ENCODE peak calls at places on chromosomes 5 and 9, in ten cellular contexts. One of them, this sample, is unnamed.

GRCh38 chr5:17978954-17979353 is 344.7 kb downstream of the TAF11L14 start:
- DNase-seq in T-cell: no peak
- DNase-seq in left ventricle myocardium inferior: no peak
- DNase-seq in SK-MEL-5: no peak
- DNase-seq in CD8-positive, alpha-beta memory T cell: no peak
- DNase-seq in stomach: no peak
- DNase-seq in stimulated activated CD4-positive, alpha-beta T cell treated with anti-CD3 and anti-CD28 coated beads, TNF-alpha, amount 100 ng/mL, for 4 hours: no peak
- DNase-seq in iris pigment epithelial cell: no peak
- DNase-seq in left lung: no peak
- DNase-seq in cardiac muscle cell: no peak
- DNase-seq in this sample: no peak

GRCh38 chr5:82147860-82148573 is 130.1 kb downstream of the RPS23 start:
- DNase-seq in stomach: no peak
- DNase-seq in T-cell: no peak
- DNase-seq in left ventricle myocardium inferior: no peak
- DNase-seq in CD8-positive, alpha-beta memory T cell: no peak
- DNase-seq in left lung: no peak
- DNase-seq in SK-MEL-5: no peak
- DNase-seq in stimulated activated CD4-positive, alpha-beta T cell treated with anti-CD3 and anti-CD28 coated beads, TNF-alpha, amount 100 ng/mL, for 4 hours: no peak
- DNase-seq in iris pigment epithelial cell: peak
- DNase-seq in cardiac muscle cell: no peak
- DNase-seq in this sample: no peak

GRCh38 chr5:102823441-102823874 is 68.4 kb downstream of the PAM start:
- DNase-seq in SK-MEL-5: no peak
- DNase-seq in T-cell: no peak
- DNase-seq in left ventricle myocardium inferior: no peak
- DNase-seq in iris pigment epithelial cell: peak
- DNase-seq in cardiac muscle cell: no peak
- DNase-seq in left lung: no peak
- DNase-seq in CD8-positive, alpha-beta memory T cell: no peak
- DNase-seq in stomach: no peak
- DNase-seq in stimulated activated CD4-positive, alpha-beta T cell treated with anti-CD3 and anti-CD28 coated beads, TNF-alpha, amount 100 ng/mL, for 4 hours: no peak
- DNase-seq in this sample: no peak

GRCh38 chr9:119272500-119273211 is 96.6 kb downstream of the BRINP1 start:
- DNase-seq in cardiac muscle cell: peak
- DNase-seq in stomach: no peak
- DNase-seq in T-cell: no peak
- DNase-seq in CD8-positive, alpha-beta memory T cell: no peak
- DNase-seq in iris pigment epithelial cell: no peak
- DNase-seq in left ventricle myocardium inferior: no peak
- DNase-seq in left lung: no peak
- DNase-seq in stimulated activated CD4-positive, alpha-beta T cell treated with anti-CD3 and anti-CD28 coated beads, TNF-alpha, amount 100 ng/mL, for 4 hours: no peak
- DNase-seq in SK-MEL-5: no peak
- DNase-seq in this sample: no peak

GRCh38 chr9:37836386-37836785 is 35.8 kb downstream of the DCAF10 start:
- DNase-seq in stimulated activated CD4-positive, alpha-beta T cell treated with anti-CD3 and anti-CD28 coated beads, TNF-alpha, amount 100 ng/mL, for 4 hours: no peak
- DNase-seq in cardiac muscle cell: no peak
- DNase-seq in left lung: no peak
- DNase-seq in T-cell: no peak
- DNase-seq in CD8-positive, alpha-beta memory T cell: no peak
- DNase-seq in iris pigment epithelial cell: no peak
- DNase-seq in stomach: no peak
- DNase-seq in left ventricle myocardium inferior: no peak
- DNase-seq in SK-MEL-5: no peak
- DNase-seq in this sample: no peak

GRCh38 chr5:90967851-90968250 is 409.3 kb downstream of the ADGRV1 start:
- DNase-seq in T-cell: no peak
- DNase-seq in stimulated activated CD4-positive, alpha-beta T cell treated with anti-CD3 and anti-CD28 coated beads, TNF-alpha, amount 100 ng/mL, for 4 hours: no peak
- DNase-seq in left lung: no peak
- DNase-seq in left ventricle myocardium inferior: no peak
- DNase-seq in stomach: no peak
- DNase-seq in SK-MEL-5: no peak
- DNase-seq in CD8-positive, alpha-beta memory T cell: no peak
- DNase-seq in cardiac muscle cell: no peak
- DNase-seq in iris pigment epithelial cell: peak
- DNase-seq in this sample: no peak

GRCh38 chr5:123709422-123709821 is 197.4 kb downstream of the CSNK1G3 start:
- DNase-seq in stomach: no peak
- DNase-seq in T-cell: no peak
- DNase-seq in SK-MEL-5: no peak
- DNase-seq in CD8-positive, alpha-beta memory T cell: no peak
- DNase-seq in stimulated activated CD4-positive, alpha-beta T cell treated with anti-CD3 and anti-CD28 coated beads, TNF-alpha, amount 100 ng/mL, for 4 hours: no peak
- DNase-seq in iris pigment epithelial cell: no peak
- DNase-seq in cardiac muscle cell: no peak
- DNase-seq in left ventricle myocardium inferior: no peak
- DNase-seq in left lung: no peak
- DNase-seq in this sample: no peak

GRCh38 chr9:96391021-96391765 is 7.7 kb upstream of the SLC35D2 start:
- DNase-seq in iris pigment epithelial cell: peak
- DNase-seq in left ventricle myocardium inferior: no peak
- DNase-seq in T-cell: no peak
- DNase-seq in stimulated activated CD4-positive, alpha-beta T cell treated with anti-CD3 and anti-CD28 coated beads, TNF-alpha, amount 100 ng/mL, for 4 hours: no peak
- DNase-seq in stomach: peak
- DNase-seq in left lung: no peak
- DNase-seq in SK-MEL-5: no peak
- DNase-seq in cardiac muscle cell: no peak
- DNase-seq in CD8-positive, alpha-beta memory T cell: no peak
- DNase-seq in this sample: no peak

GRCh38 chr9:14542071-14542470 is 151.2 kb downstream of the ZDHHC21 start:
- DNase-seq in iris pigment epithelial cell: no peak
- DNase-seq in T-cell: no peak
- DNase-seq in CD8-positive, alpha-beta memory T cell: no peak
- DNase-seq in SK-MEL-5: no peak
- DNase-seq in cardiac muscle cell: no peak
- DNase-seq in left ventricle myocardium inferior: no peak
- DNase-seq in stomach: no peak
- DNase-seq in left lung: no peak
- DNase-seq in stimulated activated CD4-positive, alpha-beta T cell treated with anti-CD3 and anti-CD28 coated beads, TNF-alpha, amount 100 ng/mL, for 4 hours: no peak
- DNase-seq in this sample: no peak

GRCh38 chr5:179920175-179920574 is 12.5 kb upstream of the TBC1D9B start:
- DNase-seq in left lung: no peak
- DNase-seq in CD8-positive, alpha-beta memory T cell: no peak
- DNase-seq in stomach: no peak
- DNase-seq in stimulated activated CD4-positive, alpha-beta T cell treated with anti-CD3 and anti-CD28 coated beads, TNF-alpha, amount 100 ng/mL, for 4 hours: no peak
- DNase-seq in cardiac muscle cell: no peak
- DNase-seq in T-cell: no peak
- DNase-seq in iris pigment epithelial cell: no peak
- DNase-seq in SK-MEL-5: no peak
- DNase-seq in left ventricle myocardium inferior: no peak
- DNase-seq in this sample: no peak

GRCh38 chr5:140806834-140807775 is at the start of gene PCDHA4:
- DNase-seq in stimulated activated CD4-positive, alpha-beta T cell treated with anti-CD3 and anti-CD28 coated beads, TNF-alpha, amount 100 ng/mL, for 4 hours: no peak
- DNase-seq in left ventricle myocardium inferior: no peak
- DNase-seq in left lung: no peak
- DNase-seq in T-cell: no peak
- DNase-seq in cardiac muscle cell: peak
- DNase-seq in iris pigment epithelial cell: peak
- DNase-seq in stomach: no peak
- DNase-seq in CD8-positive, alpha-beta memory T cell: no peak
- DNase-seq in SK-MEL-5: peak
- DNase-seq in this sample: no peak

GRCh38 chr9:133427658-133428348 is 5.6 kb downstream of the ADAMTS13 start:
- DNase-seq in SK-MEL-5: no peak
- DNase-seq in left ventricle myocardium inferior: no peak
- DNase-seq in T-cell: no peak
- DNase-seq in cardiac muscle cell: no peak
- DNase-seq in CD8-positive, alpha-beta memory T cell: no peak
- DNase-seq in left lung: no peak
- DNase-seq in stimulated activated CD4-positive, alpha-beta T cell treated with anti-CD3 and anti-CD28 coated beads, TNF-alpha, amount 100 ng/mL, for 4 hours: no peak
- DNase-seq in stomach: no peak
- DNase-seq in iris pigment epithelial cell: no peak
- DNase-seq in this sample: no peak

GRCh38 chr5:81800797-81801196 is 49.9 kb upstream of the SSBP2 start:
- DNase-seq in stimulated activated CD4-positive, alpha-beta T cell treated with anti-CD3 and anti-CD28 coated beads, TNF-alpha, amount 100 ng/mL, for 4 hours: no peak
- DNase-seq in cardiac muscle cell: no peak
- DNase-seq in stomach: no peak
- DNase-seq in iris pigment epithelial cell: no peak
- DNase-seq in left lung: no peak
- DNase-seq in SK-MEL-5: no peak
- DNase-seq in T-cell: no peak
- DNase-seq in left ventricle myocardium inferior: no peak
- DNase-seq in CD8-positive, alpha-beta memory T cell: no peak
- DNase-seq in this sample: no peak

GRCh38 chr9:90870646-90871326 is 69.2 kb downstream of the SYK start:
- DNase-seq in T-cell: peak
- DNase-seq in stimulated activated CD4-positive, alpha-beta T cell treated with anti-CD3 and anti-CD28 coated beads, TNF-alpha, amount 100 ng/mL, for 4 hours: no peak
- DNase-seq in left ventricle myocardium inferior: no peak
- DNase-seq in cardiac muscle cell: peak
- DNase-seq in stomach: peak
- DNase-seq in left lung: no peak
- DNase-seq in SK-MEL-5: peak
- DNase-seq in iris pigment epithelial cell: peak
- DNase-seq in CD8-positive, alpha-beta memory T cell: no peak
- DNase-seq in this sample: peak

GRCh38 chr5:141560141-141560540 is 58.7 kb downstream of the DIAPH1 start:
- DNase-seq in stomach: no peak
- DNase-seq in T-cell: no peak
- DNase-seq in left lung: no peak
- DNase-seq in iris pigment epithelial cell: peak
- DNase-seq in CD8-positive, alpha-beta memory T cell: no peak
- DNase-seq in left ventricle myocardium inferior: no peak
- DNase-seq in cardiac muscle cell: peak
- DNase-seq in stimulated activated CD4-positive, alpha-beta T cell treated with anti-CD3 and anti-CD28 coated beads, TNF-alpha, amount 100 ng/mL, for 4 hours: no peak
- DNase-seq in SK-MEL-5: no peak
- DNase-seq in this sample: no peak

This sample was measured in effector CD4-positive, alpha-beta T cell.